ENCODE peak calls at places on chromosomes 13 and 19, in five cellular contexts. One of them, this sample, is unnamed. For H3K4me1, the result is how much of the 10 kb centered on the place peaks cover.

GRCh38 chr19:54573330-54573872 is at the start of gene LILRA2:
- DNase-seq in mesendoderm: no peak
- DNase-seq in IMR-90: no peak
- DNase-seq in H1: no peak
- DNase-seq in mesenchymal stem cell: no peak
- DNase-seq in this sample: no peak

GRCh38 chr19:40954573-40954972 is 36.5 kb upstream of the CYP2B6 start:
- DNase-seq in mesendoderm: peak
- DNase-seq in IMR-90: no peak
- DNase-seq in H1: no peak
- DNase-seq in mesenchymal stem cell: peak
- DNase-seq in this sample: no peak

GRCh38 chr13:44331912-44332840 is 41.4 kb upstream of the SERP2 start:
- DNase-seq in mesendoderm: no peak
- DNase-seq in IMR-90: peak
- DNase-seq in H1: no peak
- DNase-seq in mesenchymal stem cell: peak
- DNase-seq in this sample: no peak

GRCh38 chr13:31064636-31065035 is 97.1 kb downstream of the HSPH1 start:
- DNase-seq in mesendoderm: no peak
- DNase-seq in IMR-90: no peak
- DNase-seq in H1: no peak
- DNase-seq in mesenchymal stem cell: no peak
- DNase-seq in this sample: no peak

GRCh38 chr13:30713133-30713532 is 22.2 kb upstream of the ALOX5AP start:
- DNase-seq in mesendoderm: no peak
- DNase-seq in IMR-90: no peak
- DNase-seq in H1: no peak
- DNase-seq in mesenchymal stem cell: peak
- DNase-seq in this sample: no peak

GRCh38 chr19:19103167-19103566 is 35.1 kb downstream of the TMEM161A start:
- DNase-seq in mesendoderm: no peak
- DNase-seq in IMR-90: no peak
- DNase-seq in H1: no peak
- DNase-seq in mesenchymal stem cell: no peak
- DNase-seq in this sample: no peak

GRCh38 chr13:21557995-21558394 is 46.0 kb downstream of the MICU2 start:
- DNase-seq in mesendoderm: peak
- DNase-seq in IMR-90: no peak
- DNase-seq in H1: no peak
- DNase-seq in mesenchymal stem cell: no peak
- DNase-seq in this sample: no peak

GRCh38 chr19:57320180-57321084 is at the start of gene ZNF543:
- DNase-seq in mesendoderm: peak
- DNase-seq in IMR-90: peak
- DNase-seq in H1: peak
- DNase-seq in mesenchymal stem cell: peak
- DNase-seq in this sample: peak

GRCh38 chr19:19537321-19538048 is 580 bp upstream of the CILP2 start:
- DNase-seq in mesendoderm: no peak
- DNase-seq in IMR-90: no peak
- DNase-seq in H1: no peak
- DNase-seq in mesenchymal stem cell: no peak
- DNase-seq in this sample: no peak

GRCh38 chr19:49430678-49431329 is 5.6 kb downstream of the GFY start:
- DNase-seq in mesendoderm: peak
- DNase-seq in IMR-90: no peak
- DNase-seq in H1: no peak
- DNase-seq in mesenchymal stem cell: no peak
- DNase-seq in this sample: no peak
- H3K4me1 ChIP-seq in mesendoderm: under half
- H3K4me1 ChIP-seq in IMR-90: under half
- H3K4me1 ChIP-seq in H1: under half
- H3K4me1 ChIP-seq in mesenchymal stem cell: under half
- H3K4me1 ChIP-seq in this sample: under half

GRCh38 chr13:110269509-110270185 is 37.3 kb downstream of the COL4A1 start:
- DNase-seq in mesendoderm: no peak
- DNase-seq in IMR-90: no peak
- DNase-seq in H1: peak
- DNase-seq in mesenchymal stem cell: no peak
- DNase-seq in this sample: no peak

GRCh38 chr13:110266983-110267382 is 40.0 kb downstream of the COL4A1 start:
- DNase-seq in mesendoderm: peak
- DNase-seq in IMR-90: no peak
- DNase-seq in H1: peak
- DNase-seq in mesenchymal stem cell: no peak
- DNase-seq in this sample: peak

GRCh38 chr13:110268061-110268460 is 38.9 kb downstream of the COL4A1 start:
- DNase-seq in mesendoderm: no peak
- DNase-seq in IMR-90: no peak
- DNase-seq in H1: peak
- DNase-seq in mesenchymal stem cell: no peak
- DNase-seq in this sample: no peak

GRCh38 chr13:110270507-110270906 is 36.5 kb downstream of the COL4A1 start:
- DNase-seq in mesendoderm: no peak
- DNase-seq in IMR-90: no peak
- DNase-seq in H1: no peak
- DNase-seq in mesenchymal stem cell: no peak
- DNase-seq in this sample: no peak

GRCh38 chr13:110268576-110269185 is 38.3 kb downstream of the COL4A1 start:
- DNase-seq in mesendoderm: no peak
- DNase-seq in IMR-90: no peak
- DNase-seq in H1: peak
- DNase-seq in mesenchymal stem cell: no peak
- DNase-seq in this sample: no peak
- H3K23ac ChIP-seq in mesendoderm: no peak
- H3K23ac ChIP-seq in IMR-90: no peak
- H3K23ac ChIP-seq in H1: no peak
- H3K23ac ChIP-seq in mesenchymal stem cell: no peak
- H3K23ac ChIP-seq in this sample: peak

GRCh38 chr13:25902946-25903345 is 148.9 kb downstream of the SHISA2 start:
- DNase-seq in mesendoderm: no peak
- DNase-seq in IMR-90: no peak
- DNase-seq in H1: no peak
- DNase-seq in mesenchymal stem cell: no peak
- DNase-seq in this sample: no peak
- H3K4me1 ChIP-seq in mesendoderm: under half
- H3K4me1 ChIP-seq in IMR-90: under half
- H3K4me1 ChIP-seq in H1: under half
- H3K4me1 ChIP-seq in mesenchymal stem cell: under half
- H3K4me1 ChIP-seq in this sample: under half

GRCh38 chr13:43026262-43026661 is 2.9 kb downstream of the DNAJC15 start:
- DNase-seq in mesendoderm: no peak
- DNase-seq in IMR-90: no peak
- DNase-seq in H1: no peak
- DNase-seq in mesenchymal stem cell: no peak
- DNase-seq in this sample: no peak

GRCh38 chr13:43031881-43032280 is 8.5 kb downstream of the DNAJC15 start:
- DNase-seq in mesendoderm: no peak
- DNase-seq in IMR-90: no peak
- DNase-seq in H1: no peak
- DNase-seq in mesenchymal stem cell: no peak
- DNase-seq in this sample: no peak

GRCh38 chr13:43033038-43033437 is 9.7 kb downstream of the DNAJC15 start:
- DNase-seq in mesendoderm: no peak
- DNase-seq in IMR-90: no peak
- DNase-seq in H1: no peak
- DNase-seq in mesenchymal stem cell: no peak
- DNase-seq in this sample: no peak

DNA sequence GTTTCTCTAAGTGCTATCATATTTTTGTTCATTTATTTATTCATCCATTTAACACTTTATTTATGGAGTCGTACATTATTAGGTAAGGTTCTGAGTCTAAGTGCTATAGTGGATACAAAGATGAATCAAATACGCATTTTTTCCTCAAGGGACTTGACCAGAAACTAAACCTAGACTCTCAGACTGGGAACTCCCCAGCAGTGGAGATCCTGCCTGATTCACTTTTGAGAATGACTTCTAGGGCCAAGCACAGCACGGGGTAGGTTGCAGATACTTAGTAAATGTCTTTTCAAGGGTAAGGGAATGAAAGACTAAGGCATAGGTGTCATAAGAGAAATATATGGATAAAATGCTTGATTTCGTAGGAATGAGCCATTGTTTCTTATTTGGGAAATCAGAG is 7.2 kb downstream of the DNAJC15 start:
- DNase-seq in mesendoderm: no peak
- DNase-seq in IMR-90: no peak
- DNase-seq in H1: no peak
- DNase-seq in mesenchymal stem cell: no peak
- DNase-seq in this sample: no peak
- H3K23ac ChIP-seq in mesendoderm: no peak
- H3K23ac ChIP-seq in IMR-90: no peak
- H3K23ac ChIP-seq in H1: no peak
- H3K23ac ChIP-seq in mesenchymal stem cell: no peak
- H3K23ac ChIP-seq in this sample: no peak

DNA sequence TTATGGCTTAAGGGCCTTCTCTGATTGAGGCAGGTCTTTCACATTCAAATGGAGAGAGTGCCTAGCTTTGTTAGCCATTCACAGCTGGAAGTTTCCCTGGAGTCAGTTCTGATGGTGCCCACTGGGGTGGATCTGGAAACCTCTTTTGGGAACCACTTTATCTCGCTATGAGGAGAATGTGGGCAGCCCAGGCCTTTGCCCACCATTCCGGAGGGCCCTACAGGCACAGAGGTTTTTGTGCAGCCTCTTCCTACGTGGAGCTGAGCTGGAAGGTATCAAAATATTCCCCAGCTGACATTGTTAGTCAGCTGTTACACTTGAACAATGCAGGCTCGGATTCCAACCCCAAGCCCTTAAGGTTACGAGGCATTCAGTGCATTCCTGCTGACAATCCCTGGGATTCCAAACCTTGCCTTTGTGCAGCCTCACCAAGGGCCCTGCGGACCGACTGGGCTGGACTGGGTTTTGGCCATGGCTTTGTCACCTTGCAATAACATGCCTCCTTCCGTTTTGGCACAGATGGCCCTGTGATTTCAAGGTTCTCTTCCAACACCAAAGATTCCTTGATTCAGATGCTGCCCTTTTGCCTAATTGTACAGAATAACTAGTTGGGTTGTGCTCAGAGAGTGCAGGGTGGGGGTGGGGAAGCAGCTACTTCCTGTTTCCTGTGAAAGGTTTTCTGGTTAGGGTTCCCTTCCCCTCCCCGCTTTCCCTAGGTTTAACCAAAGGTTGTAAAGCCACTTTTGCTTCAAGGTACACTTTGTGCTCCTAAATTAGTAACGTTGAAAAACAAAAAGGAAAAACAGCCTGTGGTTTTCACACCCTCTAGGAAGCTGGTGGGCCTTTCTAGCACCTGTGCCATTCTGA is 27.1 kb downstream of the SAE1 start:
- DNase-seq in mesendoderm: peak
- DNase-seq in IMR-90: peak
- DNase-seq in H1: peak
- DNase-seq in mesenchymal stem cell: peak
- DNase-seq in this sample: peak
- H3K4me1 ChIP-seq in mesendoderm: under half
- H3K4me1 ChIP-seq in IMR-90: under half
- H3K4me1 ChIP-seq in H1: under half
- H3K4me1 ChIP-seq in mesenchymal stem cell: under half
- H3K4me1 ChIP-seq in this sample: under half

GRCh38 chr19:39704181-39705044 is at the start of gene LGALS14:
- DNase-seq in mesendoderm: peak
- DNase-seq in IMR-90: no peak
- DNase-seq in H1: no peak
- DNase-seq in mesenchymal stem cell: no peak
- DNase-seq in this sample: no peak
- H3K23ac ChIP-seq in mesendoderm: no peak
- H3K23ac ChIP-seq in IMR-90: no peak
- H3K23ac ChIP-seq in H1: no peak
- H3K23ac ChIP-seq in mesenchymal stem cell: no peak
- H3K23ac ChIP-seq in this sample: no peak

GRCh38 chr19:11192957-11193939 is 4.1 kb downstream of the KANK2 start:
- DNase-seq in mesendoderm: no peak
- DNase-seq in IMR-90: no peak
- DNase-seq in H1: no peak
- DNase-seq in mesenchymal stem cell: no peak
- DNase-seq in this sample: no peak

GRCh38 chr19:11194173-11194572 is 3.2 kb downstream of the KANK2 start:
- DNase-seq in mesendoderm: no peak
- DNase-seq in IMR-90: no peak
- DNase-seq in H1: no peak
- DNase-seq in mesenchymal stem cell: no peak
- DNase-seq in this sample: no peak

GRCh38 chr19:11195681-11196080 is 1.7 kb downstream of the KANK2 start:
- DNase-seq in mesendoderm: no peak
- DNase-seq in IMR-90: no peak
- DNase-seq in H1: no peak
- DNase-seq in mesenchymal stem cell: no peak
- DNase-seq in this sample: no peak

GRCh38 chr19:11195169-11195568 is 2.2 kb downstream of the KANK2 start:
- DNase-seq in mesendoderm: no peak
- DNase-seq in IMR-90: peak
- DNase-seq in H1: no peak
- DNase-seq in mesenchymal stem cell: peak
- DNase-seq in this sample: no peak

DNA sequence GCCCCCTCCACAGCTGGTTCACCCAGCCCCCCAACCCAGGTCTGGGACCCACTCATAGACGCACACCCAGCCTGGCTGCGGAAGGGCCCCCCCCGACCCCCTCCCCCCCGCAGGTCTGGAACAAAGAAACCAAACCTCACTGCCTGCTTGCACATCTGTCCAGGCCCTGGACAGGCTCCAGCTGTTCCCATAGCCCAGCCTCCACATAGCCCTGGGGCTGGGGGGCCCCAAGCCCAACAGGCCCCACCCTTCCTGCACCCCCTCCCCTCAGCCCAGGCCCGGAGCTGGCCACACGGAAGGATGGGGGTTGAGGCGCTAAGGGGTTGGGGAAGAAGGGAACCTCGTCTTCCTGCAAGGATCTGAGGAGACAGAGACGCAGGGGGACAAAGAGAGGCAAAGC is 2.7 kb downstream of the KANK2 start:
- DNase-seq in mesendoderm: no peak
- DNase-seq in IMR-90: peak
- DNase-seq in H1: no peak
- DNase-seq in mesenchymal stem cell: peak
- DNase-seq in this sample: no peak
- H3K4me1 ChIP-seq in mesendoderm: under half
- H3K4me1 ChIP-seq in IMR-90: under half
- H3K4me1 ChIP-seq in H1: under half
- H3K4me1 ChIP-seq in mesenchymal stem cell: under half
- H3K4me1 ChIP-seq in this sample: under half

DNA sequence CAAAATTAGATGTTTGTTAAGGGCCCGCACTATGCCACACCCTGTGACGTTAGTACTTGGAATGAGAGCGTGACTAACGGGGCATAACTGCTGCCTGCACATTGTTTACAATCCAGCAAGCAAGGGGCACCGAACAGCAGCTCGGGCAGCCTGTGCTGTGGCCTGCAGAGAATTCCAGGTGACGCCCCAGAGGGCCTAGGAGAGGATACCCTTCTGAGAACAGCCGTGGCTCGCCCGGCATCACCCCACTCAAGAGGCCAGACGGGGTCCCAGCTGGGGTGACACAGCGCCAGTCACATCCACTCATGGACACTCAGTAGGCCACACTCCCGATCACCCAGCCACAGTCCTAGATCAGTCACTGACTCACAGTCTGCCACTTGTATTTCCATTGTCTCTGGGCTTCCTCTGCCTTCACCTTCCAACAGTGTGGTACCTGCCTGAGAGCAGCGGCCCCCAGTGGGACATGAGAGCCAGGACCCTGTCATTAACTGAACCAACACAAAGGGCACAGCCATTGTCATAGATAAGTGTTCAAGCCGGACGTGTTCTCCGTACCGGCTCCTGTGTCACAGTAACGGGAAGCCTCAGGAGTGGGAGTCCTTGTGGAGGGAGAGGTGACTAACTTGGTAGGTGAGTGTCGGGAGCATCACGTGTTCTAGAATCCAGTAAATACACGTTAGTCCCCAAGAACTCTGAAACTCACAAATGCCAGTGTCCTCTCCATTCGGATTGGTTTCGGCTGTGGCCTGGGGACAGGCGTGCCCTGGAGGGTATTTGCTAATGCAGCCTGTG is 7.5 kb downstream of the ZNF331 start:
- DNase-seq in mesendoderm: peak
- DNase-seq in IMR-90: peak
- DNase-seq in H1: no peak
- DNase-seq in mesenchymal stem cell: peak
- DNase-seq in this sample: no peak
- H3K23ac ChIP-seq in mesendoderm: no peak
- H3K23ac ChIP-seq in IMR-90: no peak
- H3K23ac ChIP-seq in H1: no peak
- H3K23ac ChIP-seq in mesenchymal stem cell: no peak
- H3K23ac ChIP-seq in this sample: peak

This sample was measured in neuronal stem cell.